ENCODE peak calls at places on chromosomes 6 and 20, in four cellular contexts. One of them, this sample, is unnamed.

GRCh38 chr6:107811591-107812218 is 12.4 kb downstream of the SCML4 start:
- DNase-seq in KG1: no peak
- DNase-seq in cerebellum: no peak
- DNase-seq in HEK293T: no peak
- DNase-seq in this sample: no peak

GRCh38 chr6:134814076-134814709 is 135.7 kb downstream of the ALDH8A1 start:
- DNase-seq in KG1: no peak
- DNase-seq in cerebellum: no peak
- DNase-seq in HEK293T: no peak
- DNase-seq in this sample: no peak

GRCh38 chr6:112204350-112204706 is 50.0 kb downstream of the LAMA4 start:
- DNase-seq in KG1: no peak
- DNase-seq in cerebellum: no peak
- DNase-seq in HEK293T: no peak
- DNase-seq in this sample: no peak

GRCh38 chr6:99282479-99283062 is 66.9 kb downstream of the FAXC start:
- DNase-seq in KG1: no peak
- DNase-seq in cerebellum: peak; percentile 61
- DNase-seq in HEK293T: peak; percentile 21
- DNase-seq in this sample: no peak

GRCh38 chr6:136517002-136517401 is 33.2 kb downstream of the MAP7 start:
- DNase-seq in KG1: no peak
- DNase-seq in cerebellum: no peak
- DNase-seq in HEK293T: no peak
- DNase-seq in this sample: no peak

GRCh38 chr6:42898891-42899361 is 16.9 kb upstream of the PTCRA start:
- DNase-seq in KG1: peak; percentile 84
- DNase-seq in cerebellum: peak; percentile 49
- DNase-seq in HEK293T: no peak
- DNase-seq in this sample: peak; percentile 77

GRCh38 chr6:31661867-31662723 is 1.5 kb upstream of the C6orf47 start:
- DNase-seq in KG1: no peak
- DNase-seq in cerebellum: no peak
- DNase-seq in HEK293T: no peak
- DNase-seq in this sample: no peak

GRCh38 chr6:21914121-21914973 is 320.8 kb downstream of the SOX4 start:
- DNase-seq in KG1: no peak
- DNase-seq in cerebellum: no peak
- DNase-seq in HEK293T: peak; percentile 20
- DNase-seq in this sample: no peak

GRCh38 chr6:44067073-44067759 is 60.0 kb downstream of the MRPL14 start:
- DNase-seq in KG1: no peak
- DNase-seq in cerebellum: no peak
- DNase-seq in HEK293T: no peak
- DNase-seq in this sample: peak; percentile 36

GRCh38 chr6:159728552-159728951 is 1.2 kb downstream of the WTAP start:
- DNase-seq in KG1: no peak
- DNase-seq in cerebellum: no peak
- DNase-seq in HEK293T: no peak
- DNase-seq in this sample: no peak

GRCh38 chr20:57872816-57873409 is 163.1 kb upstream of the PMEPA1 start:
- DNase-seq in KG1: no peak
- DNase-seq in cerebellum: no peak
- DNase-seq in HEK293T: no peak
- DNase-seq in this sample: no peak

GRCh38 chr6:4513561-4513960 is 262.6 kb upstream of the CDYL start:
- DNase-seq in KG1: no peak
- DNase-seq in cerebellum: no peak
- DNase-seq in HEK293T: no peak
- DNase-seq in this sample: no peak

GRCh38 chr20:31517373-31517772 is 3.1 kb downstream of the HM13 start:
- DNase-seq in KG1: no peak
- DNase-seq in cerebellum: no peak
- DNase-seq in HEK293T: peak; percentile 60
- DNase-seq in this sample: peak; percentile 55

GRCh38 chr6:159829515-159829914 is 29.4 kb downstream of the PNLDC1 start:
- DNase-seq in KG1: peak; percentile 54
- DNase-seq in cerebellum: no peak
- DNase-seq in HEK293T: no peak
- DNase-seq in this sample: no peak

GRCh38 chr6:12637960-12638641 is 78.5 kb upstream of the PHACTR1 start:
- DNase-seq in KG1: peak; percentile 42
- DNase-seq in cerebellum: peak; percentile 23
- DNase-seq in HEK293T: peak; percentile 60
- DNase-seq in this sample: peak; percentile 66

GRCh38 chr6:20575691-20576451 is 41.6 kb downstream of the CDKAL1 start:
- DNase-seq in KG1: no peak
- DNase-seq in cerebellum: no peak
- DNase-seq in HEK293T: no peak
- DNase-seq in this sample: peak; percentile 19

GRCh38 chr6:13763740-13764381 is 50.5 kb downstream of the MCUR1 start:
- DNase-seq in KG1: no peak
- DNase-seq in cerebellum: no peak
- DNase-seq in HEK293T: no peak
- DNase-seq in this sample: no peak

GRCh38 chr6:9140181-9140580 is 704.8 kb upstream of the SLC35B3 start:
- DNase-seq in KG1: no peak
- DNase-seq in cerebellum: peak; percentile 45
- DNase-seq in HEK293T: no peak
- DNase-seq in this sample: no peak

GRCh38 chr20:32433311-32434021 is 75.3 kb downstream of the ASXL1 start:
- DNase-seq in KG1: no peak
- DNase-seq in cerebellum: no peak
- DNase-seq in HEK293T: no peak
- DNase-seq in this sample: peak; percentile 68

GRCh38 chr20:5400164-5400762 is 83.5 kb upstream of the PROKR2 start:
- DNase-seq in KG1: no peak
- DNase-seq in cerebellum: no peak
- DNase-seq in HEK293T: no peak
- DNase-seq in this sample: peak; percentile 46

GRCh38 chr6:7897461-7898192 is 13.0 kb downstream of the TXNDC5 start:
- DNase-seq in KG1: no peak
- DNase-seq in cerebellum: no peak
- DNase-seq in HEK293T: no peak
- DNase-seq in this sample: no peak

GRCh38 chr20:22836211-22836610 is 198.9 kb upstream of the SSTR4 start:
- DNase-seq in KG1: no peak
- DNase-seq in cerebellum: no peak
- DNase-seq in HEK293T: no peak
- DNase-seq in this sample: no peak

GRCh38 chr6:88349511-88349910 is 183.4 kb upstream of the CNR1 start:
- DNase-seq in KG1: no peak
- DNase-seq in cerebellum: no peak
- DNase-seq in HEK293T: no peak
- DNase-seq in this sample: no peak

GRCh38 chr20:48360338-48360698 is 467.5 kb downstream of the PREX1 start:
- DNase-seq in KG1: no peak
- DNase-seq in cerebellum: no peak
- DNase-seq in HEK293T: no peak
- DNase-seq in this sample: no peak